ENCODE peak calls at places on chromosomes 12 and 14, in seven cellular contexts. U, R, A, M, C, Y and E are unnamed samples.

GRCh38 chr12:116635487-116635886 is 76.3 kb downstream of the MAP1LC3B2 start:
- DNase-seq in Y (no peak), A (no peak), R (no peak), U (no peak), C (no peak), M (no peak), E (no peak)

GRCh38 chr14:59246566-59246965 is 58.1 kb downstream of the DAAM1 start:
- DNase-seq in C (no peak), A (no peak), R (no peak), U (no peak), M (no peak), Y (no peak), E (no peak)

GRCh38 chr12:108055135-108055534 is 74.0 kb upstream of the WSCD2 start:
- DNase-seq in A (no peak), M (no peak), R (no peak), C (no peak), U (no peak), Y (no peak), E (no peak)

GRCh38 chr14:74548881-74549280 is 55.3 kb downstream of the ISCA2 start:
- DNase-seq in U (no peak), A (peak), Y (no peak), R (no peak), C (peak), M (peak), E (no peak)

GRCh38 chr12:119683413-119683812 is 15.5 kb downstream of the PRKAB1 start:
- DNase-seq in R (no peak), Y (no peak), C (no peak), A (no peak), M (peak), U (no peak), E (no peak)

GRCh38 chr14:104184506-104184905 is 46.1 kb downstream of the KIF26A start:
- DNase-seq in Y (no peak), A (no peak), C (no peak), R (no peak), U (no peak), M (no peak), E (no peak)

GRCh38 chr14:90758959-90759358 is 57.3 kb downstream of the TTC7B start:
- DNase-seq in U (no peak), M (peak), R (no peak), Y (peak), A (peak), C (peak), E (no peak)

GRCh38 chr12:95767703-95768102 is 22.9 kb downstream of the NTN4 start:
- DNase-seq in Y (no peak), R (no peak), C (no peak), A (no peak), U (no peak), M (no peak), E (no peak)

GRCh38 chr14:42192659-42193425 is 586.2 kb downstream of the LRFN5 start:
- DNase-seq in Y (no peak), A (peak), R (no peak), C (no peak), M (peak), U (peak), E (no peak)

GRCh38 chr14:22296722-22297121 is 292.3 kb downstream of the DAD1 start:
- DNase-seq in M (peak), Y (no peak), A (no peak), C (no peak), U (peak), R (no peak), E (no peak)

GRCh38 chr14:95915326-95915725 is 38.7 kb downstream of the TUNAR start:
- DNase-seq in M (no peak), Y (no peak), R (no peak), A (no peak), C (no peak), U (no peak), E (no peak)

GRCh38 chr12:954736-955135 is 5.2 kb upstream of the RAD52 start:
- DNase-seq in Y (no peak), R (no peak), M (peak), U (no peak), C (no peak), A (no peak), E (no peak)

GRCh38 chr14:95662376-95663186 is 23.6 kb upstream of the TCL1B start:
- DNase-seq in U (no peak), A (no peak), M (peak), C (no peak), Y (no peak), R (no peak), E (no peak)

GRCh38 chr12:93802698-93803097 is 125.5 kb downstream of the CRADD start:
- DNase-seq in C (no peak), R (no peak), M (peak), U (no peak), Y (no peak), A (no peak), E (no peak)

GRCh38 chr14:97491697-97492096 is 694.5 kb downstream of the VRK1 start:
- DNase-seq in R (no peak), U (no peak), Y (no peak), A (no peak), C (no peak), M (no peak), E (no peak)

GRCh38 chr14:91919814-91920213 is 27.7 kb downstream of the FBLN5 start:
- DNase-seq in Y (no peak), R (no peak), C (peak), A (peak), U (no peak), M (peak), E (no peak)

GRCh38 chr12:124415064-124415463 is 120.2 kb downstream of the RFLNA start:
- DNase-seq in A (no peak), Y (no peak), U (no peak), C (no peak), R (no peak), M (no peak), E (no peak)

GRCh38 chr12:7145671-7146070 is 15.5 kb downstream of the CLSTN3 start:
- DNase-seq in U (no peak), C (no peak), M (no peak), A (no peak), R (no peak), Y (no peak), E (no peak)
- TF ChIP-seq CTCF in U (no peak), C (no peak), M (no peak), A (no peak), R (no peak), Y (no peak), E (no peak)

GRCh38 chr12:57086951-57087688 is 1.8 kb upstream of the NAB2 start:
- DNase-seq in R (peak), U (peak), C (peak), M (peak), Y (peak), A (peak), E (peak)

GRCh38 chr12:57087689-57088441 is 1.0 kb upstream of the NAB2 start:
- DNase-seq in Y (peak), U (peak), M (peak), A (peak), C (peak), R (no peak), E (peak)

GRCh38 chr12:57089259-57090245 is 638 bp downstream of the NAB2 start:
- DNase-seq in R (peak), U (no peak), M (peak), A (peak), C (peak), Y (peak), E (no peak)

GRCh38 chr12:57088442-57089258 is at the start of gene NAB2:
- DNase-seq in U (peak), R (peak), M (peak), Y (peak), A (peak), C (peak), E (peak)

DNA sequence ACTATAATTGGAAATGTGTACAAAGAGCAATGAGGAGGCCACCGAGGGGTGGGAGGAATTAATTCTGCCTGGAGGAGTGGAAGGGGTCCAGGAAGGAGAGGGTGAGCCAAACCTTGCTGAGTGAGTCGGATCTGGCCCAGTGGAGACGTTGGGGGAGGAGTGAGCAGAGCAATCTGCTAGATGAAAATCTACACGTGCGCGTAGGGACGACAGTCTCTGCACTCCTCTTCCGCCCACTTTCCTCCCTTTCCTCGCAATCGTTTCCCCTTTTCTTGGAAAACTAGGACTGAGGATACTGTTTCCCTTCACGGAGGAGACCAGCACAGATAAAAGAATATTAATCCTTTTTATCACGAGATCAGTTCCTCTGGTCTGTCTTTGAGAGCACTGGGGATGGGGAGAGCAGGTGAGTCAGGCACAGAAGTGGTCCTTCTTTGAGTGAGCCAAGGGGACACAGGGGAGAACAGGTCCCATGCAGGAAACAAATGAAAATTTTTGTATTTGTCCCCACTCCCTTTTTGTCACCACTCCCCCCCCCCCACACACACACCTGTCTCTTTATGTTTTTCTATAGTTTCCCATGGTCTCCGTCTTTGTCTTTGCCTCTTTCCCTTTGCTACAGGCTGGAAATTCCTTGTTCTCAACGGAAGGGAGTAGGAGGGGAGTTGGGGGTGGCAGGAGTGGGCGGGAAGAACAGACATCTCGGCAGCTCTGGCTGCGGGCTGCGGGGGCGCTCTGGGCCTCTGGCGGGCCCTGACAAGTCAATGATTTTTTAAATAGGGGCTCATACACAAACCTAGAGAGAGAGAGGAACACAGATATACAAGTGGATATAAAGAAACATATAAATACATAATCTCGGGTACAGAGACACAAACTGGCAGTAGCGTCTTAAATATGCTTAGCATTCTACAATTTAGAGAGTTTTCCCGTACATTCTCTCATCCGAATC is 2.6 kb upstream of the NAB2 start:
- DNase-seq in Y (peak), U (peak), R (no peak), A (no peak), M (peak), C (peak), E (no peak)
- TF ChIP-seq CTCF in Y (no peak), U (peak), R (peak), A (no peak), M (peak), C (peak), E (no peak)

GRCh38 chr12:6470375-6471163 is at the start of gene VAMP1:
- DNase-seq in U (peak), C (peak), M (peak), A (peak), Y (peak), R (peak), E (peak)
- TF ChIP-seq CTCF in U (no peak), C (peak), M (no peak), A (no peak), Y (no peak), R (no peak), E (no peak)

GRCh38 chr14:69363055-69363454 is 35.0 kb downstream of the ERH start:
- DNase-seq in C (peak), R (no peak), Y (no peak), U (no peak), A (no peak), M (peak), E (no peak)
- TF ChIP-seq CTCF in C (peak), R (no peak), Y (no peak), U (no peak), A (no peak), M (peak), E (no peak)

DNA sequence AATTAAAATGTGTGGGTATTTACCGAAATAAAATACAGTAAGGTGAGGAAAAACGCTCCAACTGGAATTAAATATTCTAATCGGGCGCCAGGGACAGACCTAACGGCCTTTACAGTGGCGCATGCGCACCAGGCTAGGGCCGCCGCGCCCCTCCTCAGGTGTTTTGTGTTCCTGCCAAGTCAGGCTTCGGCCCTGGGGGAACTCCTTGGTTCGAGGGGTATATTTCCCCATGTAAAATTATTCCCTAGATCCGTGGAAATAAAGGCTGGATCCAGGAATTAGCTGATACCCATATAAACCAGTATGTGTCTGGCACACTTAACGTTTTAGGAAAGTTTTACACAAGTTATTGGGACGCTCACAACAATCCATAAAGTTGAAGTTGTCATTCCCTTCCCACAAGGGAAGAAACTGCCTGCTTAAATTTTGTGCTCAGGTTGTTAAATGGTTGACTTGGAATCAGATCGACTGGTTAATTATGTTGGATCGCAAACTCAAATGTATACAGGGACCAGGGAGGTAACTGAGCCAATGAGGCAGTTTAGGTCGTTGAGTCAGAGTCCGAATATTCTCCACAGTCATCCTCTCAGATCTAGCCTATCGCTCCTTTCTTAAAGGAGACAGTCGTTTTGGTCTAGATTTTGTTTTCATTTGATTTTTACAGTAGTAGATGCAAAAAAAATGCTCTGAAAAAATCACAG is 617 bp upstream of the ANAPC7 start:
- DNase-seq in A (peak), R (peak), C (peak), U (peak), Y (peak), M (peak), E (peak)
- TF ChIP-seq CTCF in A (no peak), R (no peak), C (no peak), U (no peak), Y (no peak), M (no peak), E (no peak)

GRCh38 chr12:90253674-90254181 is 545.1 kb upstream of the ATP2B1 start:
- DNase-seq in R (no peak), C (peak), A (peak), Y (peak), M (peak), U (peak), E (no peak)
- TF ChIP-seq CTCF in R (no peak), C (no peak), A (no peak), Y (no peak), M (peak), U (peak), E (no peak)